ENCODE peak calls at places on chromosomes 6 and 20, in nine cellular contexts. A, H, W, U, N, D, S, K and Q are unnamed samples.

GRCh38 chr6:111711476-111711875 is 105.8 kb upstream of the TRAF3IP2 start:
- DNase-seq in D (no peak), W (no peak), N (no peak), S (no peak), A (peak), U (no peak), K (peak), H (no peak), Q (peak)

GRCh38 chr6:91276315-91276714 is 689.4 kb upstream of the MAP3K7 start:
- DNase-seq in D (no peak), W (no peak), H (peak), K (no peak), U (no peak), S (peak), N (no peak), A (no peak), Q (no peak)

GRCh38 chr20:17061721-17062120 is 165.1 kb upstream of the PCSK2 start:
- DNase-seq in H (no peak), D (no peak), A (no peak), K (no peak), U (no peak), S (no peak), W (no peak), N (no peak), Q (no peak)

GRCh38 chr6:14559754-14560527 is 442.4 kb downstream of the CD83 start:
- DNase-seq in W (no peak), N (no peak), S (peak), H (no peak), A (no peak), D (no peak), K (no peak), U (no peak), Q (peak)

GRCh38 chr6:23173231-23173630 is 603.9 kb downstream of the HDGFL1 start:
- DNase-seq in D (peak), A (no peak), H (peak), K (no peak), W (no peak), N (no peak), S (peak), U (peak), Q (peak)

GRCh38 chr6:51382838-51383237 is 564.2 kb downstream of the TFAP2B start:
- DNase-seq in W (no peak), A (no peak), H (no peak), U (no peak), K (no peak), N (no peak), D (no peak), S (no peak), Q (no peak)

GRCh38 chr20:48706116-48706656 is 121.6 kb downstream of the PREX1 start:
- DNase-seq in K (no peak), S (no peak), W (no peak), D (no peak), U (no peak), H (no peak), N (no peak), A (no peak), Q (peak)

GRCh38 chr20:54295686-54296085 is 87.8 kb downstream of the PFDN4 start:
- DNase-seq in S (no peak), W (no peak), U (no peak), K (no peak), A (no peak), H (peak), D (no peak), N (no peak), Q (no peak)

GRCh38 chr20:21265457-21266190 is 37.5 kb upstream of the XRN2 start:
- DNase-seq in U (no peak), N (no peak), S (no peak), D (no peak), K (no peak), W (no peak), A (no peak), H (no peak), Q (no peak)

GRCh38 chr20:5078399-5078958 is 41.3 kb downstream of the PCNA start:
- DNase-seq in A (peak), K (no peak), W (peak), N (peak), U (peak), S (peak), H (peak), D (peak), Q (peak)